ENCODE peak calls at places on chromosomes 2 and 18, in eight cellular contexts. X is IMR-90, R is SK-N-SH, B is fibroblast of lung, O is mammary epithelial cell, P is neural progenitor cell, I is GM23338, N is H9. L is an unnamed sample. For H4K20me1, the result is how much of the 10 kb centered on the place peaks cover.

GRCh38 chr2:2104331-2104730 is 226.7 kb downstream of the MYT1L start:
- DNase-seq in X (no peak), R (no peak), B (no peak), O (no peak), P (no peak), I (no peak), N (no peak), L (no peak)

GRCh38 chr2:241894681-241895426 is 25.3 kb downstream of the RTP5 start:
- DNase-seq in X (no peak), R (no peak), B (no peak), O (no peak), P (no peak), I (no peak), N (peak), L (no peak)

GRCh38 chr2:86628091-86628522 is 4.4 kb upstream of the RNF103 start:
- DNase-seq in X (no peak), R (no peak), B (no peak), O (no peak), P (no peak), I (no peak), N (no peak), L (no peak)

GRCh38 chr2:241609859-241610793 is 26.8 kb downstream of the THAP4 start:
- DNase-seq in X (peak), R (no peak), B (peak), O (peak), P (peak), I (peak), N (peak), L (peak)

GRCh38 chr2:95265182-95265581 is 9.1 kb upstream of the PROM2 start:
- DNase-seq in X (no peak), R (no peak), B (no peak), O (no peak), P (no peak), I (no peak), N (no peak), L (no peak)

GRCh38 chr2:233311241-233311926 is 3.8 kb downstream of the SAG start:
- DNase-seq in X (no peak), R (no peak), B (no peak), O (no peak), P (no peak), I (no peak), N (no peak), L (no peak)

GRCh38 chr2:197453914-197454398 is 604 bp downstream of the COQ10B start:
- DNase-seq in X (peak), R (no peak), B (peak), O (no peak), P (no peak), I (no peak), N (peak), L (no peak)

GRCh38 chr2:68292108-68292710 is 27.5 kb downstream of the CNRIP1 start:
- DNase-seq in X (peak), R (peak), B (peak), O (peak), P (peak), I (peak), N (no peak), L (no peak)

GRCh38 chr2:38856165-38856564 is 19.6 kb downstream of the DHX57 start:
- DNase-seq in X (peak), R (no peak), B (peak), O (peak), P (no peak), I (no peak), N (no peak), L (no peak)

GRCh38 chr2:74585406-74586182 is 31.1 kb downstream of the DOK1 start:
- DNase-seq in X (no peak), R (no peak), B (no peak), O (no peak), P (no peak), I (no peak), N (no peak), L (no peak)

GRCh38 chr2:228417526-228417925 is 236.0 kb upstream of the SPHKAP start:
- DNase-seq in X (no peak), R (no peak), B (peak), O (peak), P (no peak), I (no peak), N (no peak), L (no peak)

GRCh38 chr2:109604597-109604996 is 9.2 kb downstream of the SEPTIN10 start:
- DNase-seq in X (peak), R (no peak), B (peak), O (peak), P (no peak), I (no peak), N (no peak), L (peak)

GRCh38 chr2:182717451-182718215 is 1.6 kb downstream of the DNAJC10 start:
- DNase-seq in X (no peak), R (no peak), B (no peak), O (no peak), P (no peak), I (no peak), N (no peak), L (no peak)

GRCh38 chr2:7604456-7604855 is 687.2 kb downstream of the RNF144A start:
- DNase-seq in X (no peak), R (no peak), B (peak), O (no peak), P (no peak), I (no peak), N (no peak), L (no peak)

GRCh38 chr18:48106976-48107781 is 176.7 kb upstream of the SMAD2 start:
- DNase-seq in X (no peak), R (no peak), B (no peak), O (no peak), P (no peak), I (peak), N (peak), L (no peak)

GRCh38 chr2:62999905-63000304 is 50.7 kb upstream of the OTX1 start:
- DNase-seq in X (no peak), R (no peak), B (peak), O (peak), P (no peak), I (no peak), N (no peak), L (peak)

GRCh38 chr2:9738718-9739496 is 104.4 kb upstream of the TAF1B start:
- DNase-seq in X (no peak), R (no peak), B (no peak), O (no peak), P (no peak), I (no peak), N (no peak), L (no peak)

GRCh38 chr2:9736008-9736407 is 105.2 kb upstream of the YWHAQ start:
- DNase-seq in X (no peak), R (no peak), B (no peak), O (peak), P (no peak), I (no peak), N (no peak), L (no peak)

GRCh38 chr2:9738062-9738717 is 105.1 kb upstream of the TAF1B start:
- DNase-seq in X (no peak), R (no peak), B (no peak), O (no peak), P (no peak), I (no peak), N (no peak), L (no peak)

GRCh38 chr2:9735335-9735734 is 104.5 kb upstream of the YWHAQ start:
- DNase-seq in X (no peak), R (no peak), B (peak), O (peak), P (no peak), I (no peak), N (no peak), L (no peak)

GRCh38 chr2:9737053-9737875 is 106.0 kb upstream of the TAF1B start:
- DNase-seq in X (peak), R (peak), B (no peak), O (no peak), P (no peak), I (no peak), N (no peak), L (no peak)
- TF ChIP-seq CTCF in X (peak), R (no peak), B (no peak), O (no peak), P (no peak), I (peak), N (no peak), L (peak)

GRCh38 chr2:171142398-171142797 is 18.3 kb downstream of the TLK1 start:
- DNase-seq in X (no peak), R (no peak), B (no peak), O (no peak), P (no peak), I (no peak), N (no peak), L (no peak)

GRCh38 chr2:171141320-171141719 is 19.4 kb downstream of the TLK1 start:
- DNase-seq in X (no peak), R (no peak), B (peak), O (no peak), P (no peak), I (no peak), N (no peak), L (no peak)

GRCh38 chr2:171146071-171146470 is 14.6 kb downstream of the TLK1 start:
- DNase-seq in X (no peak), R (no peak), B (no peak), O (no peak), P (no peak), I (no peak), N (no peak), L (no peak)

GRCh38 chr2:171146633-171147032 is 14.1 kb downstream of the TLK1 start:
- DNase-seq in X (no peak), R (no peak), B (no peak), O (peak), P (no peak), I (no peak), N (no peak), L (no peak)

GRCh38 chr2:171143670-171144062 is 17.0 kb downstream of the TLK1 start:
- DNase-seq in X (no peak), R (no peak), B (no peak), O (no peak), P (no peak), I (no peak), N (no peak), L (no peak)
- H4K20me1 ChIP-seq in X (half or more), R (half or more), B (under half), O (under half), P (half or more), I (under half), N (under half), L (under half)

GRCh38 chr18:24201699-24202687 is 63.1 kb downstream of the CABYR start:
- DNase-seq in X (no peak), R (no peak), B (no peak), O (no peak), P (no peak), I (no peak), N (no peak), L (no peak)
- TF ChIP-seq CTCF in X (no peak), R (no peak), B (no peak), O (no peak), P (no peak), I (no peak), N (no peak), L (no peak)

GRCh38 chr2:239313776-239314175 is 87.0 kb downstream of the HDAC4 start:
- DNase-seq in X (no peak), R (no peak), B (no peak), O (no peak), P (no peak), I (no peak), N (peak), L (no peak)
- H4K20me1 ChIP-seq in X (under half), R (under half), B (under half), O (under half), P (half or more), I (under half), N (under half), L (under half)

GRCh38 chr2:18684202-18685040 is 95.1 kb upstream of the NT5C1B start:
- DNase-seq in X (peak), R (no peak), B (peak), O (no peak), P (no peak), I (no peak), N (no peak), L (no peak)

GRCh38 chr2:18690342-18690741 is 101.0 kb upstream of the NT5C1B start:
- DNase-seq in X (no peak), R (peak), B (no peak), O (no peak), P (peak), I (peak), N (peak), L (no peak)
- TF ChIP-seq CTCF in X (no peak), R (peak), B (no peak), O (peak), P (peak), I (peak), N (peak), L (peak)

GRCh38 chr2:157411624-157412336 is 32.1 kb downstream of the CYTIP start:
- DNase-seq in X (no peak), R (no peak), B (no peak), O (no peak), P (no peak), I (no peak), N (no peak), L (no peak)

GRCh38 chr2:157414050-157414449 is 29.8 kb downstream of the CYTIP start:
- DNase-seq in X (no peak), R (no peak), B (no peak), O (no peak), P (no peak), I (no peak), N (no peak), L (no peak)

GRCh38 chr2:157415632-157416101 is 28.2 kb downstream of the CYTIP start:
- DNase-seq in X (no peak), R (no peak), B (no peak), O (no peak), P (no peak), I (no peak), N (no peak), L (no peak)

GRCh38 chr2:157418215-157418614 is 25.7 kb downstream of the CYTIP start:
- DNase-seq in X (no peak), R (no peak), B (no peak), O (no peak), P (no peak), I (no peak), N (no peak), L (no peak)

DNA sequence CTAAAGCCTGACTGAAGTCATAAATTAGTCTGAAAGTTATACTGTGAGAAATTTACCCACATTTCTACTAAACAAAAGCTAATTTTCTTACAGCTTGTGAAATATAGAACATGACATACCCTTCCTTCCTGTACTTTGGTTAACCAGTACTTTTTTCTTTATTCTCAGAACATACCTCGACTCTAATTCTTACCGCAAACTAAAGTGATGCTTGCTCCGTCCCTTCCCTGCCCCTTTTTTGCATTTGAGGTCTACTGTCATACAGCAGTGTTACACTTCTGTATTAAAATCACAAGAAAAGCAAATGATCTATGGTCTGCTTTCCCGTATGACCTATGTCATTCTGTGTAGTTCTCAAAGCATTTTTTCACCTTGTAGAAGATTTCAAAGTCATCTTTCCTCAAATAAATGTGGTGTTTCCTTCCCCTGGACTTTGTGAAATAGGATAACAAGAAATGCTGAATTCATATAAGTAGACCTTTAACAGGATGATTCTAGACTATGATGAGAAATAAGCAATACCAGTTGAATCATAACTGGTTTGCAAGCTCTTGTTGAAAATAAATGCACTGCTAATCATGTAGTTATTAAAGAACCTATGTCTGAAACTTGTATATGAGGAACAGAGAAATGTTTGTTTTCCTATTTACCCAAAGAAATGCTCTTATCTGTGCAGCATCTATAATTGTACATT is 30.4 kb downstream of the CYTIP start:
- DNase-seq in X (no peak), R (no peak), B (no peak), O (no peak), P (no peak), I (no peak), N (no peak), L (no peak)
- H4K20me1 ChIP-seq in X (under half), R (under half), B (under half), O (under half), P (under half), I (under half), N (under half), L (under half)

GRCh38 chr2:10787176-10787968 is 25.2 kb downstream of the PDIA6 start:
- DNase-seq in X (no peak), R (peak), B (no peak), O (no peak), P (peak), I (peak), N (peak), L (no peak)
- TF ChIP-seq CTCF in X (no peak), R (peak), B (no peak), O (peak), P (peak), I (peak), N (peak), L (peak)

GRCh38 chr2:11754705-11755026 is 8.2 kb downstream of the LPIN1 start:
- DNase-seq in X (no peak), R (no peak), B (no peak), O (no peak), P (no peak), I (no peak), N (no peak), L (no peak)
- H4K20me1 ChIP-seq in X (under half), R (half or more), B (under half), O (under half), P (under half), I (under half), N (under half), L (half or more)

DNA sequence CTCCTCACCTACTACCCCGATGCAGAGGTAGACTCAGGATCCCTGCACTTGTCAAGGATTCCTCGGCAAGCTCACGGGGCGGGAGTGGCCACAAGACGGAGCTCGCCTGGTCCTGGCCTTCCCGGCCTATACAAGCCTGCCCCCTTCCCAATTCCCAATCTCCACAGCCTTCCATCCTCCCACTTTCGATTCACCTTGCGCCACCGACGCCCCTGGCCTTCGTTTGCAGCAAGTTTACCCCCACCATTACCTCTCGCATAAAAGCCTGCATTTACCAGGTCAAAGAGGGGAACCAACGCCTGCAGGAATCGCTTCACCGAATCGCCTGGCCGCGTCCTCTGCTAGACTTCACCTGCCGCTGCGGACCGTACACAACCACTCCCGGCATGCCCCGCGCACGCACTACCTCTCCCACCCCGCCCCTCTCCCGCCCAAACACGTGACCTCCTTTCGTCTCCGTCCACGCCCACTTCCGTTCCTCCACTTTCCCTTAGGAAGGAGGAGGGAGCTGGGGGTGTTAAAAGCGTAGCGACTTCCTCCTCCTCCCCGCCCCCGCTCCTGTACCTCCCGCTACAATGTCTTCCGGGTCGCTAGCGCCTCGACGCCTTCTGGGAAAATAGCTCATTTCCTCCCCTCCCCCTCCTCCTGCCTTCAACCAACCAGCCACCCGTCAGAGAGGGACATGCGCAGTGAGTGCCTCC is at the start of gene ORC4:
- DNase-seq in X (peak), R (peak), B (peak), O (peak), P (peak), I (peak), N (peak), L (peak)
- TF ChIP-seq CTCF in X (peak), R (peak), B (peak), O (peak), P (peak), I (peak), N (peak), L (peak)

DNA sequence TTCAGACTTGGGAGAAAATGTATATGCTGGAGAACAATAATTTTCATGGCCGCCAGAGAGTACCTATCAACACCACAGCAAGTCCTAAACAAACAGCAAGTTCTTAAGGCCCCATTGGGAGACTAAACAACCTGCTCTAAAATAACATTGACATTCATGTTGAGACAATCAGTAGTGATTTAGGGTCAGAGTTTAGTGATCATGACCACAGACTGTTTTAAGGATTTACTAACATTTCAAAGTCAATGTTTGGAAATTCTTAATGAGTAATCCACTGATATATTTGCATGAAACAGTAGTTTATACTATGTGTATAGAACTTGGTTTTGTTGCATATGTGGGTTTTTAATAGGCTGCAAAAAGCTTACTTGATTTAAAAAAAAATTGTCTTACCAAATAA is 34.7 kb downstream of the RASGRP3 start:
- DNase-seq in X (peak), R (no peak), B (peak), O (no peak), P (no peak), I (no peak), N (no peak), L (no peak)
- H4K20me1 ChIP-seq in X (under half), R (under half), B (under half), O (under half), P (under half), I (under half), N (under half), L (under half)